ENCODE peak calls at places on chromosome 19, in nine cellular contexts. C, T, X, G, Q, Y, S, U and H are unnamed samples.

GRCh38 chr19:39987167-39987566 is 9.7 kb upstream of the ZNF546 start:
- DNase-seq in U (no peak), Y (no peak), T (no peak), Q (no peak), S (no peak), X (no peak), G (no peak), C (no peak), H (no peak)

GRCh38 chr19:30091456-30091855 is 149.4 kb downstream of the URI1 start:
- DNase-seq in T (no peak), U (no peak), Y (no peak), X (no peak), C (no peak), G (no peak), S (no peak), Q (no peak), H (no peak)

GRCh38 chr19:3358919-3359849 is 7.2 kb upstream of the NFIC start:
- DNase-seq in Y (peak; percentile 37), S (peak; percentile 96), Q (peak; percentile 63), C (peak; percentile 49), X (peak; percentile 43), G (peak; percentile 47), U (peak; percentile 67), T (peak; percentile 82), H (peak; percentile 86)

GRCh38 chr19:28534740-28535351 is 678.1 kb downstream of the UQCRFS1 start:
- DNase-seq in Y (no peak), C (no peak), S (no peak), X (no peak), Q (no peak), U (no peak), T (no peak), G (no peak), H (no peak)

GRCh38 chr19:39432677-39433025 is 3.1 kb downstream of the RPS16 start:
- DNase-seq in S (no peak), T (no peak), U (no peak), C (no peak), Y (no peak), X (no peak), Q (no peak), G (no peak), H (no peak)

GRCh38 chr19:15248648-15249559 is 16.7 kb upstream of the EPHX3 start:
- DNase-seq in Q (no peak), S (no peak), G (no peak), Y (no peak), U (no peak), C (no peak), X (no peak), T (no peak), H (no peak)

GRCh38 chr19:860481-861098 is 1.1 kb downstream of the CFD start:
- DNase-seq in S (peak; percentile 91), X (peak; percentile 67), U (peak; percentile 64), G (no peak), T (peak; percentile 75), Q (peak; percentile 45), C (peak; percentile 89), Y (no peak), H (peak; percentile 82)

GRCh38 chr19:2268480-2268830 is 12.2 kb upstream of the JSRP1 start:
- DNase-seq in U (no peak), S (no peak), X (no peak), Y (no peak), T (no peak), G (no peak), Q (no peak), C (no peak), H (no peak)

GRCh38 chr19:3154957-3155736 is 19.3 kb downstream of the GNA15 start:
- DNase-seq in Y (peak; percentile 57), X (peak; percentile 80), G (peak; percentile 57), S (peak; percentile 87), C (no peak), T (peak; percentile 67), Q (peak; percentile 97), U (peak; percentile 85), H (peak; percentile 86)

GRCh38 chr19:2315818-2316353 is 7.9 kb upstream of the LINGO3 start:
- DNase-seq in C (peak; percentile 86), S (peak; percentile 72), X (no peak), Q (peak; percentile 39), Y (no peak), U (no peak), G (no peak), T (peak; percentile 66), H (peak; percentile 65)

GRCh38 chr19:18590273-18591272 is 2.0 kb downstream of the REX1BD start:
- DNase-seq in S (peak; percentile 49), Q (peak; percentile 37), C (peak; percentile 98), G (no peak), X (no peak), U (no peak), Y (no peak), T (no peak), H (no peak)

GRCh38 chr19:55668603-55669348 is 6.2 kb upstream of the EPN1 start:
- DNase-seq in T (no peak), C (no peak), U (no peak), Q (no peak), X (no peak), G (no peak), Y (no peak), S (no peak), H (no peak)

GRCh38 chr19:30148039-30148438 is 206.0 kb downstream of the URI1 start:
- DNase-seq in Q (no peak), Y (no peak), G (no peak), U (no peak), C (no peak), T (no peak), S (no peak), X (no peak), H (no peak)

GRCh38 chr19:42232435-42232834 is 10.0 kb downstream of the GSK3A start:
- DNase-seq in Y (no peak), U (no peak), S (no peak), G (no peak), T (no peak), X (no peak), C (no peak), Q (no peak), H (no peak)

GRCh38 chr19:5018224-5019015 is 49.5 kb downstream of the KDM4B start:
- DNase-seq in C (no peak), T (no peak), U (no peak), Y (no peak), S (no peak), G (no peak), Q (no peak), X (no peak), H (no peak)

GRCh38 chr19:50162988-50163387 is at the start of gene IZUMO2:
- DNase-seq in U (no peak), Y (no peak), G (no peak), T (no peak), C (no peak), Q (no peak), X (no peak), S (no peak), H (no peak)

GRCh38 chr19:33512021-33512420 is 9.6 kb downstream of the PEPD start:
- DNase-seq in T (no peak), C (no peak), G (no peak), X (no peak), S (no peak), U (no peak), Y (no peak), Q (no peak), H (no peak)

GRCh38 chr19:10228925-10229324 is 2.2 kb downstream of the S1PR2 start:
- DNase-seq in T (peak; percentile 56), C (peak; percentile 35), Q (peak; percentile 64), G (no peak), S (peak; percentile 79), U (peak; percentile 30), Y (no peak), X (no peak), H (peak; percentile 62)

GRCh38 chr19:35224681-35225604 is 3.6 kb downstream of the FAM187B start:
- DNase-seq in G (no peak), C (no peak), S (no peak), Q (peak; percentile 54), X (no peak), T (peak; percentile 48), U (no peak), Y (no peak), H (peak; percentile 16)

GRCh38 chr19:58492265-58492664 is 16.1 kb downstream of the ZNF446 start:
- DNase-seq in T (no peak), U (no peak), G (no peak), X (no peak), Y (no peak), S (no peak), Q (no peak), C (no peak), H (no peak)

GRCh38 chr19:57473646-57474045 is 3.7 kb downstream of the ZNF772 start:
- DNase-seq in G (no peak), X (no peak), Q (no peak), U (no peak), S (no peak), Y (no peak), C (no peak), T (no peak), H (no peak)

GRCh38 chr19:33674575-33675367 is 53.0 kb downstream of the CHST8 start:
- DNase-seq in T (peak; percentile 32), Y (no peak), Q (no peak), X (no peak), C (no peak), G (no peak), U (no peak), S (no peak), H (no peak)

GRCh38 chr19:13849991-13850909 is 26.7 kb upstream of the NANOS3 start:
- DNase-seq in G (no peak), U (peak; percentile 57), T (peak; percentile 71), Q (peak; percentile 75), Y (no peak), X (peak; percentile 77), C (no peak), S (peak; percentile 73), H (peak; percentile 70)

GRCh38 chr19:11538232-11539036 is at the start of gene CNN1:
- DNase-seq in S (no peak), X (no peak), Y (no peak), T (no peak), U (no peak), Q (no peak), G (no peak), C (peak; percentile 22), H (peak; percentile 23)

GRCh38 chr19:58021541-58022282 is 12.1 kb upstream of the ZSCAN1 start:
- DNase-seq in T (no peak), Y (no peak), X (peak; percentile 12), U (no peak), Q (peak; percentile 53), C (peak; percentile 84), G (no peak), S (no peak), H (no peak)

GRCh38 chr19:40091205-40092129 is 724 bp upstream of the ZNF780A start:
- DNase-seq in C (no peak), T (no peak), X (no peak), Q (no peak), U (no peak), Y (no peak), S (no peak), G (no peak), H (no peak)

GRCh38 chr19:37969695-37970094 is 62.7 kb downstream of the SIPA1L3 start:
- DNase-seq in G (no peak), C (no peak), T (no peak), Y (no peak), Q (no peak), S (no peak), U (no peak), X (no peak), H (no peak)

GRCh38 chr19:805161-805561 is 7.9 kb downstream of the PTBP1 start:
- DNase-seq in Q (no peak), Y (no peak), G (no peak), X (no peak), S (peak; percentile 46), C (no peak), T (no peak), U (no peak), H (no peak)

GRCh38 chr19:52138614-52139290 is 986 bp downstream of the ZNF616 start:
- DNase-seq in Y (no peak), Q (peak; percentile 27), G (no peak), U (no peak), T (peak; percentile 48), C (peak; percentile 71), X (peak; percentile 31), S (peak; percentile 25), H (peak; percentile 25)

GRCh38 chr19:9406798-9407352 is 28.5 kb downstream of the ZNF266 start:
- DNase-seq in T (peak; percentile 51), Q (peak; percentile 77), X (peak; percentile 47), C (peak; percentile 97), S (peak; percentile 38), G (peak; percentile 23), U (peak; percentile 17), Y (peak; percentile 15), H (peak; percentile 63)

GRCh38 chr19:535017-535835 is 3.7 kb downstream of the CDC34 start:
- DNase-seq in G (no peak), Q (no peak), Y (no peak), C (no peak), S (no peak), T (no peak), X (no peak), U (no peak), H (no peak)